ENCODE peak calls at places on chromosomes 3 and 15, in six cellular contexts. Y is K562, U is H1, B is HepG2, X is GM12892, P is GM12878. Z is an unnamed sample.

GRCh38 chr15:90869601-90870353 is 1.4 kb downstream of the FURIN start:
- DNase-seq in Y (peak), U (peak), B (no peak), X (no peak), P (no peak), Z (no peak)

GRCh38 chr15:98412852-98413251 is 235.5 kb upstream of the IGF1R start:
- DNase-seq in Y (no peak), U (no peak), B (peak), X (no peak), P (no peak), Z (no peak)

GRCh38 chr3:46849098-46849631 is 14.1 kb downstream of the MYL3 start:
- DNase-seq in Y (no peak), U (no peak), B (no peak), X (no peak), P (no peak), Z (no peak)

GRCh38 chr3:171242170-171242569 is 215.7 kb upstream of the SLC2A2 start:
- DNase-seq in Y (no peak), U (no peak), B (no peak), X (no peak), P (no peak), Z (no peak)

GRCh38 chr15:101772921-101773320 is 30.4 kb upstream of the OR4F6 start:
- DNase-seq in Y (no peak), U (no peak), B (no peak), X (no peak), P (no peak), Z (no peak)

GRCh38 chr3:118144919-118145318 is 889.7 kb downstream of the IGSF11 start:
- DNase-seq in Y (no peak), U (no peak), B (no peak), X (no peak), P (no peak), Z (no peak)

GRCh38 chr3:21795863-21796392 is 44.9 kb upstream of the ZNF385D start:
- DNase-seq in Y (no peak), U (no peak), B (no peak), X (no peak), P (no peak), Z (no peak)

GRCh38 chr3:9014189-9014588 is 50.9 kb upstream of the RAD18 start:
- DNase-seq in Y (no peak), U (no peak), B (no peak), X (no peak), P (no peak), Z (no peak)

GRCh38 chr3:190048831-190049541 is 71.7 kb downstream of the P3H2 start:
- DNase-seq in Y (no peak), U (no peak), B (no peak), X (no peak), P (no peak), Z (no peak)

GRCh38 chr3:23713641-23714040 is 92.1 kb upstream of the UBE2E1 start:
- DNase-seq in Y (no peak), U (no peak), B (no peak), X (no peak), P (no peak), Z (no peak)

GRCh38 chr3:13616359-13616758 is 67.4 kb downstream of the FBLN2 start:
- DNase-seq in Y (no peak), U (no peak), B (no peak), X (no peak), P (no peak), Z (no peak)

GRCh38 chr15:84633311-84634227 is 20.5 kb downstream of the WDR73 start:
- DNase-seq in Y (peak), U (no peak), B (peak), X (peak), P (no peak), Z (peak)

GRCh38 chr3:187049462-187050101 is 89.7 kb downstream of the RPL39L start:
- DNase-seq in Y (no peak), U (no peak), B (peak), X (no peak), P (no peak), Z (no peak)

GRCh38 chr3:5002871-5003247 is 23.6 kb downstream of the BHLHE40 start:
- DNase-seq in Y (no peak), U (no peak), B (no peak), X (no peak), P (no peak), Z (no peak)

GRCh38 chr3:174158674-174159073 is 700.5 kb upstream of the NAALADL2 start:
- DNase-seq in Y (no peak), U (no peak), B (no peak), X (no peak), P (no peak), Z (no peak)

GRCh38 chr3:16864610-16865313 is 20.0 kb upstream of the PLCL2 start:
- DNase-seq in Y (no peak), U (no peak), B (peak), X (no peak), P (no peak), Z (no peak)

GRCh38 chr3:57706462-57706861 is 13.6 kb upstream of the DENND6A start:
- DNase-seq in Y (no peak), U (no peak), B (no peak), X (no peak), P (no peak), Z (no peak)

DNA sequence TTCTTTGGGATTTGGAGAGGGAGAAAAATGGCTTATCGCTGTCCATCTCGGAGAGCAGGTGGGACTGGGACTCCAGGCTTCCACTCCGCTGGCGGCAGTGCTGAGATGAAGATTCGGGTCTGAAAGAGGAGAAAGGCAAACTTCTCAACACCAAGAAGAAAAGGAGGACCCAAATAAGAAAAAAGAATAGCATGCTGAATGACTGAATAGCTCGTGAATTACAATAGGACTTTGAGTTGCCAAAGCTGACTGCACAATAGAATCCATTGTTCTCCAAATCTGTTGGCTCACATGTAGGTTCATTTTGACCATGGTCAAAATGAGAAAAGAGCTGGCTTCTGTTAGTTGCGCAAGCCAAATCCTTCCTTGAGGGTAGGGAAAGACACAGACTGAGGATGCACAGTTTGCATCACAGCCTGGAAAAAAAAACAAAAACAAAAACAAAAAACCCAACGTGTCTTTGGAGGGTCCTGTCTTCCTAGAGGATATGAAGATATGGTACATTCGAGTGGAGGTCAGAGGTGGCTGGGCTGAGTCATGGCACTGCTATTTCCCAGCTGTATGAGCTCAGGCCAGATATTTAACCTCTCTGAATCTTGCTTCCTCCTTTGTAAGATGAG is 59.3 kb upstream of the LMOD3 start:
- DNase-seq in Y (no peak), U (no peak), B (peak), X (no peak), P (no peak), Z (no peak)
- TF ChIP-seq POLR2A in Y (no peak), U (no peak), B (no peak), X (no peak), P (no peak), Z (no peak)

DNA sequence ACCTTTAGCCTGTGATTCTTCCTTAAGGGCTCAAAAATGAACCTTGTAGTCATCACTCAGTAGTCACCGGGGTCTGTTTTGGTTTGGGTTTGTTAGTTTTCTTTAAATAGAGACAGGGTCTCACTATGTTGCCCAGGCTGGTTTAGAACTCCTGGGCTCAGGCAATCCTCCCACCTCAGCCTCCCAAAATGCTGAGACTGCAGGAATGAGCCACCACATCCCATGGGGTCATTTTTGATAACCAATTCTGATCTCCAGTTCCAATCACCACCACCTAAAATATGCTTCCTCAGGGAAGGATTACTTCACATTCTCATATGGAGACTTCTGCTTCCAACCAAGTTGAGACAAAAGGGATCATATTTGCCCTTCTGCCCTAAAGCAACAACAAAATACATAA is 22.1 kb downstream of the ATP13A3 start:
- DNase-seq in Y (no peak), U (no peak), B (no peak), X (no peak), P (no peak), Z (no peak)
- TF ChIP-seq POLR2AphosphoS5 in Y (no peak), U (no peak), B (no peak), X (no peak), P (no peak), Z (no peak)

DNA sequence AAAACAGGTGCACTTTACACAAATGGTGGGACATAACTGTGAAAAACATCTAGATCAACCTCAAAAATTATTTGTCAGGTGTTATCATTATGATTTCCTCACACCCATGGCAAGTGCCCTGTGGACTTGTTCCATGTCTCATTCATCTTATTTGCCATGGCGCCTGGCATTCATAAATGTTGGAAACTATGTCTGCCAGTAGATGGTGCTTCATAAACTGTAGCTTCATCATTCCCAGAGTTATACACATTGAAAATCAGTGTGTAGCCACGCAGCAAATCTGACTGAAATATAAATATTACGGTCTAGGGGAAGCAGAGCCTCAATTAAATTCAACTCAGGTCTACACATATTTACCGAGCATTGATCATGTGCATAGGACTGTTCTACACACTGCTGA is 90.7 kb downstream of the IMPG2 start:
- DNase-seq in Y (no peak), U (no peak), B (peak), X (no peak), P (no peak), Z (no peak)
- TF ChIP-seq TAF1 in Y (no peak), U (no peak), B (no peak), X (no peak), P (no peak), Z (no peak)

GRCh38 chr3:32106929-32107362 is 526 bp downstream of the GPD1L start:
- DNase-seq in Y (no peak), U (no peak), B (no peak), X (no peak), P (no peak), Z (peak)
- TF ChIP-seq POLR2A in Y (no peak), U (no peak), B (no peak), X (no peak), P (no peak), Z (no peak)

GRCh38 chr3:159169828-159170227 is 368.0 kb downstream of the MFSD1 start:
- DNase-seq in Y (no peak), U (no peak), B (peak), X (no peak), P (no peak), Z (no peak)

GRCh38 chr3:159170436-159171003 is 368.7 kb downstream of the MFSD1 start:
- DNase-seq in Y (no peak), U (no peak), B (no peak), X (no peak), P (no peak), Z (no peak)

GRCh38 chr3:159174715-159175390 is 373.0 kb downstream of the MFSD1 start:
- DNase-seq in Y (no peak), U (no peak), B (no peak), X (no peak), P (no peak), Z (no peak)

GRCh38 chr3:159171333-159171732 is 369.5 kb downstream of the MFSD1 start:
- DNase-seq in Y (no peak), U (no peak), B (no peak), X (no peak), P (no peak), Z (no peak)

DNA sequence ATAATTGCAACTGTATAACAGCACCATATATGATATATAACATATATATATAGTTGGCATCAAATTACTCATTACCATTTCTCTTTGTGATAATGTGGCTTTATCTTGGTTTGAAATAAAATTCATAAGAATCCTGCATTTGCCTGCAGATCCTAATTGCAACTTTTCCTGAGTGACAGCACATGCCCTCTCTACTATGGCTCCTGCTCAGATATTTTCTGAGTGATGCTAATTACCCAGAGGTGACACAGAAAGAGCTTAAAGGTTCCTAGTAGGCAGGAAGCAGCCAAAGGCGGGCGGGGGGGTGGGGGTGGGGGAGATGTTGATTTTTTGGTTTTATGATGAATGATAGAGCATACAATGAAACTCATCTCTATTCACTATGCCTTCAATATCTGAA is 370.6 kb downstream of the MFSD1 start:
- DNase-seq in Y (no peak), U (no peak), B (no peak), X (no peak), P (no peak), Z (no peak)
- TF ChIP-seq POLR2AphosphoS5 in Y (no peak), U (no peak), B (no peak), X (no peak), P (no peak), Z (no peak)

DNA sequence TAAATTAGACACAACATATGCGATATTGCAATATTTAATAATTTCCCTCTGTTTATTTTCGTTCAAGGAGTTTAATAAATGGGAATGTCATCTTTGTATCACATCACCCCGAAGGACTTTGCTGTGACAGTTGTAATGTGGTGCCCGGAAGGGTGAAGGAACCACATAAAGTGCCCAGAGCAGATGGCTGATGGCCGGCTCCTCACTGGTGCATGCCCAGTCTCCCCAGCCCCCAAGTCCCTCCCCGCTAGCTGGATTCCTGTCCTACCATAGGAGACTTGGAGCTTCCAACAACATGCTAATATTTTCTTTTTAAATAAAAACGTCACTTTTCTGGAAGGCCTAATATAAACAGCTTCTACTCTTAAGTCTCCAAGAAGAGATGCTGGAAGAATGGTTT is 273.9 kb upstream of the LRTM1 start:
- DNase-seq in Y (no peak), U (no peak), B (no peak), X (no peak), P (no peak), Z (no peak)
- TF ChIP-seq TAF1 in Y (no peak), U (no peak), B (no peak), X (no peak), P (no peak), Z (no peak)

GRCh38 chr15:67090297-67091072 is 25.1 kb downstream of the SMAD3 start:
- DNase-seq in Y (peak), U (no peak), B (no peak), X (no peak), P (no peak), Z (no peak)
- TF ChIP-seq POLR2A in Y (no peak), U (no peak), B (no peak), X (no peak), P (no peak), Z (peak)

GRCh38 chr3:127084401-127084990 is 101.6 kb downstream of the PLXNA1 start:
- DNase-seq in Y (no peak), U (no peak), B (no peak), X (no peak), P (no peak), Z (no peak)
- TF ChIP-seq POLR2AphosphoS5 in Y (no peak), U (no peak), B (no peak), X (no peak), P (no peak), Z (no peak)

DNA sequence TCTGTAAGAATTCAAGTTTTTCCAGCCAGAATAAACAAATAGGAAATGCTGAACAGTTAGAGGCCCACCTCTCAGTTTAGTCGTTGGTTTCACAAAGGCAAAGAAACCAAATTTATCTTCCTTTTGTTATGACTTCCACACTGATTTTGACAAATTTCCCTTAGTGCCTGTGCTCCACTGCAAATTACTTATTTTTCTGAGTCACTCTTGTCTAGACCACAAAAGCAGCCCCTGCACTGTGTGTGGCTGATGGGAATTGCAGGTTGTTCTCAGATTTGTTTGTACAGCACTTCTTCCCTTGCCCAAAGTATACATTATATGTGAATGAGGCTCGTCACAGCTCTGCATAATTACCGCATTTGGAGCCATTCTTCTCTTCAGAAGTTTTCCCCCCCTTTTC is 354.2 kb upstream of the IL12A start:
- DNase-seq in Y (no peak), U (no peak), B (no peak), X (no peak), P (no peak), Z (no peak)
- TF ChIP-seq TAF1 in Y (no peak), U (no peak), B (no peak), X (no peak), P (no peak), Z (no peak)

GRCh38 chr3:48982686-48983085 is 7.4 kb upstream of the P4HTM start:
- DNase-seq in Y (no peak), U (no peak), B (no peak), X (no peak), P (no peak), Z (no peak)

GRCh38 chr3:48980295-48980694 is 9.7 kb upstream of the P4HTM start:
- DNase-seq in Y (no peak), U (no peak), B (no peak), X (no peak), P (no peak), Z (no peak)

GRCh38 chr3:48979451-48979850 is 10.6 kb upstream of the P4HTM start:
- DNase-seq in Y (no peak), U (no peak), B (no peak), X (no peak), P (no peak), Z (no peak)

GRCh38 chr3:48983096-48983495 is 6.9 kb upstream of the P4HTM start:
- DNase-seq in Y (no peak), U (no peak), B (no peak), X (no peak), P (no peak), Z (no peak)

GRCh38 chr3:48982016-48982415 is 8.0 kb upstream of the P4HTM start:
- DNase-seq in Y (no peak), U (no peak), B (no peak), X (no peak), P (no peak), Z (no peak)
- TF ChIP-seq POLR2A in Y (no peak), U (no peak), B (no peak), X (no peak), P (no peak), Z (no peak)